ENCODE peak calls at places on chromosomes 1 and 21, in four cellular contexts. L is uterus, I is mesendoderm, M is heart right ventricle. H is an unnamed sample.

GRCh38 chr1:70327306-70328076 is 27.0 kb downstream of the ANKRD13C start:
- DNase-seq in M (no peak), L (no peak), I (no peak), H (no peak)

GRCh38 chr1:224223819-224224714 is 41.0 kb downstream of the DEGS1 start:
- DNase-seq in I (no peak), M (no peak), L (no peak), H (no peak)

GRCh38 chr1:238960071-238960470 is 426.3 kb upstream of the CHRM3 start:
- DNase-seq in I (no peak), L (no peak), M (no peak), H (no peak)

GRCh38 chr1:80462006-80462405 is 1338.7 kb upstream of the ADGRL2 start:
- DNase-seq in L (no peak), I (no peak), M (no peak), H (no peak)

GRCh38 chr1:12546771-12547585 is 71.0 kb downstream of the DHRS3 start:
- DNase-seq in L (peak; percentile 75), M (peak; percentile 81), I (no peak), H (peak; percentile 96)

GRCh38 chr1:212447478-212447877 is 14.8 kb downstream of the NENF start:
- DNase-seq in M (no peak), I (no peak), L (no peak), H (no peak)

GRCh38 chr1:17156108-17156507 is 36.9 kb upstream of the PADI2 start:
- DNase-seq in I (no peak), L (no peak), M (no peak), H (no peak)

GRCh38 chr1:34231441-34231840 is 54.7 kb downstream of the C1orf94 start:
- DNase-seq in L (no peak), M (no peak), I (no peak), H (no peak)

GRCh38 chr1:15100369-15101111 is 53.0 kb upstream of the TMEM51 start:
- DNase-seq in L (peak; percentile 44), M (peak; percentile 41), I (peak; percentile 65), H (peak; percentile 27)

GRCh38 chr1:11571906-11572616 is 82.2 kb downstream of the FBXO2 start:
- DNase-seq in M (no peak), I (peak; percentile 87), L (no peak), H (no peak)

GRCh38 chr1:13889495-13889894 is 189.5 kb downstream of the PRDM2 start:
- DNase-seq in M (no peak), I (no peak), L (no peak), H (no peak)

GRCh38 chr1:24380508-24380907 is 33.1 kb downstream of the STPG1 start:
- DNase-seq in L (no peak), I (no peak), M (no peak), H (no peak)

GRCh38 chr1:51329443-51330325 is 678 bp downstream of the TTC39A start:
- DNase-seq in I (no peak), M (peak; percentile 70), L (no peak), H (peak; percentile 78)

GRCh38 chr21:40615503-40616376 is 231.2 kb downstream of the DSCAM start:
- DNase-seq in L (no peak), M (no peak), I (no peak), H (no peak)

GRCh38 chr1:223829678-223830077 is 16.1 kb downstream of the TP53BP2 start:
- DNase-seq in L (no peak), M (no peak), I (no peak), H (no peak)

GRCh38 chr1:87524021-87524754 is 195.5 kb downstream of the LMO4 start:
- DNase-seq in L (no peak), M (no peak), I (no peak), H (no peak)

GRCh38 chr1:19448491-19449439 is 36.6 kb downstream of the CAPZB start:
- DNase-seq in M (peak; percentile 68), L (peak; percentile 65), I (no peak), H (peak; percentile 84)

GRCh38 chr1:7333576-7333975 is 437.5 kb upstream of the VAMP3 start:
- DNase-seq in M (no peak), I (no peak), L (no peak), H (no peak)

GRCh38 chr1:8814870-8815269 is 2.6 kb downstream of the RERE start:
- DNase-seq in I (peak; percentile 74), M (no peak), L (no peak), H (no peak)

GRCh38 chr1:8813991-8814390 is 3.4 kb downstream of the RERE start:
- DNase-seq in I (no peak), M (no peak), L (no peak), H (no peak)

GRCh38 chr1:8810987-8811386 is 6.5 kb downstream of the RERE start:
- DNase-seq in M (no peak), I (no peak), L (no peak), H (no peak)

GRCh38 chr1:8815582-8816285 is 1.7 kb downstream of the RERE start:
- DNase-seq in L (no peak), I (peak; percentile 15), M (no peak), H (no peak)

GRCh38 chr1:8813016-8813763 is 4.2 kb downstream of the RERE start:
- DNase-seq in L (no peak), I (no peak), M (no peak), H (no peak)
- H3K4me1 ChIP-seq in L (no peaks in the 10 kb centered on the region), I (peaks cover 5% of the 10 kb centered on the region), M (peaks cover 38% of the 10 kb centered on the region), H (peaks cover 10% of the 10 kb centered on the region)

GRCh38 chr1:247447162-247447909 is 10.6 kb downstream of the OR2B11 start:
- DNase-seq in M (no peak), I (no peak), L (no peak), H (no peak)

GRCh38 chr1:247445775-247446364 is 12.0 kb downstream of the OR2B11 start:
- DNase-seq in M (no peak), L (no peak), I (no peak), H (no peak)

GRCh38 chr1:247451388-247452010 is 6.4 kb downstream of the OR2B11 start:
- DNase-seq in M (no peak), I (no peak), L (no peak), H (no peak)

GRCh38 chr1:247444571-247444970 is 13.3 kb downstream of the OR2B11 start:
- DNase-seq in M (no peak), I (no peak), L (no peak), H (no peak)

DNA sequence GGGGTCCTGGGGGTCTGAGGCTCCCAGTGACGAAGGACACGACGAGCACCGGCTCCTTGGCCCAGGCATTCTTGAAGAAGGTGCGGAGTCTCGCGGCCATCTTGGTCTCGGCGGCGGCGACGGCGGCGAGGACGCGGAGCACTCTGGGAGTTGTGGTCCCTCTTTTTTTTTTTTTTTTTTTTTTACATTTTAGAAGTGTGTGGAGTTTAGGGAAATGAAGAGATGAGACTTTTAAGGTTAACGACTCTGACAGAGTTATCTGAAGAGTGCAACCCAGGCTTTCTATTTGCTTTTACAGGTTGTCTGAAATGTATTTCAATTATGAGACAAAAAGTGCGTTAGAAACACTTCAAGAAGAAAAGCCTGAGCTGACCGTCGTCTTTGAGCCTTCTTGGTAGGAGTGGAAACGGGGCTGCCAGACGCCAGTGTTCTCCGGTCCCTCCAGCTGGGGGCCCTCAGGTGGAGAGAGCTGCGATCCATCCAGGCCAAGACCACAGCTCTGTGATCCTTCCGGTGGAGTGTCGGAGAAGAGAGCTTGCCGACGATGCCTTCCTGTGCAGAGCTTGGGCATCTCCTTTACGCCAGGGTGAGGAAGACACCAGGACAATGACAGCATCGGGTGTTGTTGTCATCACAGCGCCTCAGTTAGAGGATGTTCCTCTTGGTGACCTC is 9.7 kb downstream of the OR2B11 start:
- DNase-seq in I (peak; percentile 88), M (peak; percentile 71), L (peak; percentile 54), H (peak; percentile 86)
- H3K27ac ChIP-seq in I (no peak overlapping the region), M (no peak overlapping the region), L (peak overlapping the region; percentile 62), H (peak overlapping the region; percentile 37)

GRCh38 chr1:53413175-53414001 is 45.8 kb upstream of the DMRTB1 start:
- DNase-seq in L (no peak), M (no peak), I (peak; percentile 55), H (no peak)
- H3K4me1 ChIP-seq in L (no peaks in the 10 kb centered on the region), M (no peaks in the 10 kb centered on the region), I (peaks cover 21% of the 10 kb centered on the region), H (no peaks in the 10 kb centered on the region)

GRCh38 chr1:112806090-112806642 is 91.0 kb upstream of the PPM1J start:
- DNase-seq in L (no peak), I (no peak), M (no peak), H (no peak)
- H3K27ac ChIP-seq in L (no peak overlapping the region), I (no peak overlapping the region), M (no peak overlapping the region), H (no peak overlapping the region)

DNA sequence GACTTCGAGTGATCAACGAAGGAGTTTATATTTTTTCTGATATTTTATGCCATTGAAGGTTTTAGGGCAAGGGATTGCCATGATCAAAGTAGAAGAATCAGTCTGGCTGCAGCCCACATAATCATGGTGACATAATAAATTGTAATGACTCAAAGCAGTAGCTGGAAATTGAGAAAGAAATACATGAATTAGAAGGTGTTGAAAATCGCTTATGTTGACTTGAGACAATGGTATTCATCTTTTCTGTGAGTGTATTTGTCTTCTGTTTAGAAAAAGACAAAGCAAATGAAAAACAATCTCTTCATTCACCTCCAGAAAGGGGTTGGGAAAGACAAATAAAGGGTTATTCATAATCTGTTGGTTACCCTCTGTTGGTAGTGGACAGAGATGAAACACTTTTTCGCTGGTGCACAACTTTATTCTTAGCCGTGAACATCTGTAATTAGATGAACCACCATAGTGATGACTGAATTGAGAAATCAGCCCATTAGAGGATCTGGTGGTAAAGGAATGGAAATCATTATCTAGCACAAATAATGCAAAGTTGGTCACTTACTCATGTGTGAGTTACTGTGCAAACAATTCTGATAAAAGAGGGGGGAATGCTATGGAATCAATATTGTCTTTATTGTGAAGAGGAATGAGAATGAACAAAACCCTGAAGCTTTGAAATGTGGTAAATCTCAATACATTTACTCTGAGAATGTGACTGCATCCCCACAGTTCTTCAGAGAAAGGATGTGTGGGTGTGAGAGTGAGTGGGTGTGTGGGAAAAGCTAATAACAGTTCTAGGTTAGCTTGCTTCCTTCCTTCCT is 121.8 kb downstream of the NTNG1 start:
- DNase-seq in L (no peak), M (no peak), I (no peak), H (no peak)
- H3K4me1 ChIP-seq in L (no peaks in the 10 kb centered on the region), M (no peaks in the 10 kb centered on the region), I (peaks cover 2% of the 10 kb centered on the region), H (no peaks in the 10 kb centered on the region)

DNA sequence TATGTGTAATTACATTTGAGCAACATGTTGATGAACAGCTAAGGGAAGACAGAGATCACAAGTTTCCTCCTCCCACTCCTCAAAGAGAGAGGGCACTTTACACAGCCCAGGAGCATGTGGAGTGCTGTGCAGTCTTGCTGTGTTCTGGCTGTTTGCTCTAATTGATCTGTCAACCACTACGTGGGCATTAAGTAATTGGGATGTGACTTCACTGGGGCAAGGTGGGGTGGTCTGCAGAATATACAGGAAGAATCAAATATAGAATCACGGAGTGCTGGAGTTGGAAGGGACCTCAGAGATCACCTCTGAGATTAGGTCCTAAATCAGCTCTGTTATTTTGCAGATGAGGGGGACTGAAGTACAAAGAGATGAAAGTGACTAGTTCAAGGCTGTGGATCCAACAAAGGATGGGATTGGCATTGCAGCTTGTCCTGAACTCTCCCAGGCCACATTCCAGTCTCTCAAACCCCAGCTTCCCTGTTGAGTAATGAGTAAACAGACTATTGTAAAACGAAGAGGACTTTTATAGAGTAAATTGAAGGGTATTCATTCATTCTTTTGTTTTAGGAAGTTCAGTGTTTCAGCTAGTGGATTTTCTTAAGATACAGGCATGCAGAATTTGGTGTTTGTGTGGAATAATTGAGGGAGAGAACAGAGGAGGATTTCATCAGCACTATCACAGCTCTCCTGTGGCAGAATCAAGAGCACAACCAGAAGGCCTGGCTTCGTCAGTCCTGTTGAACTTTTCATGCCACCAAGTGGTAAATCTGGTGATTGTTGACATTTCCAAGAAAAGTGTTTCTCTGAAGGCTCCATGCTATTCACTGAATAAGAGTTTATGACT is 22.4 kb downstream of the NOS1AP start:
- DNase-seq in L (no peak), I (peak; percentile 73), M (no peak), H (no peak)
- H3K27ac ChIP-seq in L (no peak overlapping the region), I (no peak overlapping the region), M (no peak overlapping the region), H (no peak overlapping the region)

H was measured in right cardiac atrium.